ENCODE peak calls at places on chromosomes 2 and 18, in five cellular contexts. W is breast epithelium; Z is OCI-LY7; Y is heart right ventricle; L is CD8-positive, alpha-beta T cell. H is an unnamed sample.

GRCh38 chr2:62016957-62017356 is 111.5 kb downstream of the COMMD1 start:
- DNase-seq in W (no peak), Z (no peak), Y (no peak), L (no peak), H (no peak)

GRCh38 chr2:10449838-10450691 is 1.9 kb upstream of the ODC1 start:
- DNase-seq in W (no peak), Z (no peak), Y (no peak), L (no peak), H (no peak)

GRCh38 chr2:10316860-10317259 is 14.2 kb downstream of the HPCAL1 start:
- DNase-seq in W (no peak), Z (no peak), Y (no peak), L (no peak), H (no peak)

GRCh38 chr18:62245699-62246098 is 58.6 kb downstream of the RELCH start:
- DNase-seq in W (no peak), Z (no peak), Y (no peak), L (no peak), H (no peak)

GRCh38 chr2:212107989-212108388 is 430.6 kb downstream of the ERBB4 start:
- DNase-seq in W (no peak), Z (no peak), Y (no peak), L (no peak), H (no peak)

GRCh38 chr2:19416784-19417684 is 58.6 kb upstream of the OSR1 start:
- DNase-seq in W (no peak), Z (no peak), Y (no peak), L (no peak), H (no peak)

GRCh38 chr2:222566229-222566628 is 89.7 kb downstream of the FARSB start:
- DNase-seq in W (no peak), Z (no peak), Y (no peak), L (no peak), H (no peak)

GRCh38 chr2:227406177-227407031 is 18.7 kb upstream of the SCYGR1 start:
- DNase-seq in W (peak; percentile 53), Z (peak; percentile 5), Y (peak; percentile 73), L (no peak), H (peak; percentile 55)

GRCh38 chr2:64880193-64880951 is 108.8 kb upstream of the SLC1A4 start:
- DNase-seq in W (no peak), Z (no peak), Y (no peak), L (no peak), H (no peak)

GRCh38 chr18:8455661-8456614 is 153.3 kb upstream of the RAB12 start:
- DNase-seq in W (no peak), Z (no peak), Y (no peak), L (no peak), H (no peak)

GRCh38 chr2:175552902-175553301 is 371.4 kb upstream of the ATP5MC3 start:
- DNase-seq in W (no peak), Z (no peak), Y (no peak), L (no peak), H (no peak)

GRCh38 chr2:175557810-175558377 is 376.4 kb upstream of the ATP5MC3 start:
- DNase-seq in W (no peak), Z (no peak), Y (no peak), L (no peak), H (no peak)

GRCh38 chr2:175559613-175560012 is 378.1 kb upstream of the ATP5MC3 start:
- DNase-seq in W (no peak), Z (no peak), Y (no peak), L (no peak), H (no peak)

DNA sequence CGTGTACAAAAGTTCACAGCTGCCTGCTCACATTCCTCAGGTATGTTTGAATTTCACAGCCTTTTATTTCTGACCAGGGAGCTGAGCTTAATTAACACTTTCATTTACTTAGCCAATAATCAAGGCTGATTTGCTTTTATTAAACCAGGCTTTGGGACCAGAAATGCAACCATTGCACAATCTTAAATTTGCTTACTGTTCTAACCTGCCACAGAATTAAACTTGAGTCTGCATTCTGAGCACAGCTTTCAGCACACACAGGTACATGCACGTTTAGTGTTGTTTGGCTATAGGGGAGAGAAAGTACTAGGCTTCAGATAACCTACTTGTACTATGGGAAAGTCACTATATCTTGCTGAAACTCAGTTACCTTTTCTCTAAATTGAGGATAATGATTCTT is 372.4 kb upstream of the ATP5MC3 start:
- DNase-seq in W (no peak), Z (no peak), Y (no peak), L (no peak), H (no peak)
- TF ChIP-seq CTCF in W (no peak), Z (no peak), Y (no peak), L (no peak), H (no peak)

DNA sequence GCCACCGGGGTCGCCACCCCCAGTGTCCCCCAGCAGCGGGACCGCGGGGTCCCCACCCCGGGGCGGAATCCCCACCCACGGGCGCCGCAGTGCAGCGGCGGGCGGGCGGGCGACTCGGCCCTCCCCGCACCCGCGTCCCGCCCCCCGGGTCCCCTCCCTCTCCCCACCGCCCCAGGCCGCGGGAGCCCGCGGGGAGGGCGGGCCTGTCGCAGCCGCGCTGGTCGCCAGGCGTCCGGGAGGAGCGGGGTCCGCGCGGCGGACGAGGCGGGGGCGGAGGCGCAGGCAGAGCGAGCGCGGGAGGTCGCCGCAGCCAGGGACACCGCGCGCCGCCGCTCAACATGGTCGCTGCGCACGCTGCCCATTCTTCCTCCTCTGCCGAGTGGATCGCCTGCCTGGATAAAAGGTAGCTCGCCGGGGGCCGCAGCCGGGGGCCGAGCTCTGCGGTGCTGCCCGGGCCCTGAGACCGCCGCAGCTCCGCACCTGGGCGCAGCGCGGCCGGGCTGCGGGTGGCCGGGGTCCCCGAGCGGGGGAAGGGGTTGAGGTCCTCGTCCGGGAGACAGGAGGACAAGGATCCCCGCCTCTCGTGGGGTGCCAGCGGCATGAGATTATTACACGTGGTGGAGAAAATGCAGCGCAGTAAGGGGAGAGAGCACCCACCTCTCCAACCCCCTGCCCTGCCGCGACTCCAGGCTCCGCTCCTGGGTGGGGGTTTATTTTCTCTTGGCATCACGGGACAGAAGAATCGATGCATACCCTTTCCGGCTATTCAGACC is at the start of gene RAPGEF4:
- DNase-seq in W (no peak), Z (no peak), Y (no peak), L (no peak), H (peak; percentile 45)
- H3K4me3 ChIP-seq in W (peak within 1 kb of the TSS; percentile 77), Z (no peak within 1 kb of the TSS), Y (peak within 1 kb of the TSS; percentile 46), L (peak within 1 kb of the TSS; percentile 31), H (peak within 1 kb of the TSS; percentile 21)

GRCh38 chr2:171254666-171255065 is 94.0 kb upstream of the TLK1 start:
- DNase-seq in W (no peak), Z (no peak), Y (no peak), L (no peak), H (no peak)
- H3K27ac ChIP-seq in W (no peak overlapping the region), Z (no peak overlapping the region), Y (no peak overlapping the region), L (no peak overlapping the region), H (no peak overlapping the region)

GRCh38 chr2:237742614-237743013 is 56.0 kb upstream of the RBM44 start:
- DNase-seq in W (no peak), Z (no peak), Y (no peak), L (no peak), H (no peak)

GRCh38 chr2:237743024-237743423 is 55.6 kb upstream of the RBM44 start:
- DNase-seq in W (no peak), Z (no peak), Y (no peak), L (no peak), H (no peak)

GRCh38 chr2:237744270-237744612 is 54.3 kb upstream of the RBM44 start:
- DNase-seq in W (no peak), Z (no peak), Y (no peak), L (no peak), H (no peak)

GRCh38 chr2:237744613-237745249 is 53.8 kb upstream of the RBM44 start:
- DNase-seq in W (peak; percentile 63), Z (peak; percentile 55), Y (peak; percentile 74), L (peak; percentile 84), H (peak; percentile 48)

GRCh38 chr2:237743561-237744269 is 54.9 kb upstream of the RBM44 start:
- DNase-seq in W (no peak), Z (no peak), Y (no peak), L (no peak), H (no peak)
- TF ChIP-seq CTCF in W (no peak), Z (peak; percentile 46), Y (peak; percentile 9), L (no peak), H (no peak)

DNA sequence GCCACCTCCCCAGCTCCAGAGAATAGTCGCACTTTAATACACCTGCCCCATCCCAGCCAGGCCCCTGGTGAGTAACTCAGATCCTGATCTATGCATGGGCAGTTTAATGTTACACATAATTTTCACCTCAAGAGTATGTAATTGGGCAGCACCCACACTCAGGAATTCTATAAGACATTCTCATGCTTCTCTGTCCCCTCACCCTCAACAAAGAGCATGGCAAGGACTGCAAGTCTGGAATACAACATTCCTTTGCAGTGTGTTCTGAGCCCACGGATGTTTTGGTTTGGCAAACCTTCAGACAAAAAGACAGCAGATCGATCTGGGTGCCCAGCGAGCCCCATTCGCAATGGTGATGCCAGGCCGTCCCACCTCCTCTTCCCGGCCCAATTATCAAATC is 4.9 kb upstream of the SLC14A1 start:
- DNase-seq in W (no peak), Z (no peak), Y (no peak), L (no peak), H (no peak)
- H3K4me3 ChIP-seq in W (no peak overlapping the region), Z (no peak overlapping the region), Y (no peak overlapping the region), L (no peak overlapping the region), H (no peak overlapping the region)

GRCh38 chr2:45242161-45242741 is 233.0 kb upstream of the SIX2 start:
- DNase-seq in W (no peak), Z (no peak), Y (peak; percentile 68), L (no peak), H (peak; percentile 36)
- H3K27ac ChIP-seq in W (no peak overlapping the region), Z (no peak overlapping the region), Y (peak overlapping the region; percentile 74), L (no peak overlapping the region), H (no peak overlapping the region)

H was measured in pancreas.